ENCODE peak calls at places on chromosome 10, in nine cellular contexts. One of them, this sample, is unnamed.

GRCh38 chr10:60661627-60662026 is 116.7 kb upstream of the CDK1 start:
- DNase-seq in mesendoderm: peak
- DNase-seq in fibroblast of lung: peak
- DNase-seq in HCT116: peak
- DNase-seq in mammary epithelial cell: no peak
- DNase-seq in astrocyte: peak
- DNase-seq in PC-3: peak
- DNase-seq in keratinocyte: no peak
- DNase-seq in H9: no peak
- DNase-seq in this sample: no peak

GRCh38 chr10:96369890-96370574 is 11.2 kb upstream of the OPALIN start:
- DNase-seq in mesendoderm: no peak
- DNase-seq in fibroblast of lung: peak
- DNase-seq in HCT116: no peak
- DNase-seq in mammary epithelial cell: no peak
- DNase-seq in astrocyte: no peak
- DNase-seq in PC-3: peak
- DNase-seq in keratinocyte: no peak
- DNase-seq in H9: no peak
- DNase-seq in this sample: no peak

GRCh38 chr10:86160890-86161585 is 205.6 kb downstream of the GRID1 start:
- DNase-seq in mesendoderm: no peak
- DNase-seq in fibroblast of lung: no peak
- DNase-seq in HCT116: no peak
- DNase-seq in mammary epithelial cell: no peak
- DNase-seq in astrocyte: no peak
- DNase-seq in PC-3: no peak
- DNase-seq in keratinocyte: no peak
- DNase-seq in H9: no peak
- DNase-seq in this sample: no peak

GRCh38 chr10:19713800-19714525 is 102.3 kb upstream of the PLXDC2 start:
- DNase-seq in mesendoderm: peak
- DNase-seq in fibroblast of lung: no peak
- DNase-seq in HCT116: no peak
- DNase-seq in mammary epithelial cell: no peak
- DNase-seq in astrocyte: no peak
- DNase-seq in PC-3: no peak
- DNase-seq in keratinocyte: no peak
- DNase-seq in H9: peak
- DNase-seq in this sample: peak

GRCh38 chr10:49364747-49365146 is 31.1 kb downstream of the DRGX start:
- DNase-seq in mesendoderm: no peak
- DNase-seq in fibroblast of lung: no peak
- DNase-seq in HCT116: no peak
- DNase-seq in mammary epithelial cell: no peak
- DNase-seq in astrocyte: no peak
- DNase-seq in PC-3: no peak
- DNase-seq in keratinocyte: no peak
- DNase-seq in H9: no peak
- DNase-seq in this sample: no peak

GRCh38 chr10:122141821-122142651 is 129.1 kb upstream of the BTBD16 start:
- DNase-seq in mesendoderm: no peak
- DNase-seq in fibroblast of lung: peak
- DNase-seq in HCT116: no peak
- DNase-seq in mammary epithelial cell: peak
- DNase-seq in astrocyte: peak
- DNase-seq in PC-3: peak
- DNase-seq in keratinocyte: peak
- DNase-seq in H9: no peak
- DNase-seq in this sample: no peak

GRCh38 chr10:43623351-43623750 is 17.1 kb downstream of the ZNF485 start:
- DNase-seq in mesendoderm: no peak
- DNase-seq in fibroblast of lung: peak
- DNase-seq in HCT116: no peak
- DNase-seq in mammary epithelial cell: no peak
- DNase-seq in astrocyte: no peak
- DNase-seq in PC-3: no peak
- DNase-seq in keratinocyte: no peak
- DNase-seq in H9: no peak
- DNase-seq in this sample: no peak

GRCh38 chr10:4526426-4526825 is 299.6 kb upstream of the AKR1E2 start:
- DNase-seq in mesendoderm: no peak
- DNase-seq in fibroblast of lung: no peak
- DNase-seq in HCT116: no peak
- DNase-seq in mammary epithelial cell: no peak
- DNase-seq in astrocyte: no peak
- DNase-seq in PC-3: no peak
- DNase-seq in keratinocyte: no peak
- DNase-seq in H9: no peak
- DNase-seq in this sample: no peak

GRCh38 chr10:31929260-31929985 is 792 bp upstream of the ARHGAP12 start:
- DNase-seq in mesendoderm: peak
- DNase-seq in fibroblast of lung: peak
- DNase-seq in HCT116: no peak
- DNase-seq in mammary epithelial cell: peak
- DNase-seq in astrocyte: no peak
- DNase-seq in PC-3: peak
- DNase-seq in keratinocyte: no peak
- DNase-seq in H9: peak
- DNase-seq in this sample: peak

GRCh38 chr10:88216976-88217375 is 353.6 kb downstream of the PTEN start:
- DNase-seq in mesendoderm: peak
- DNase-seq in fibroblast of lung: no peak
- DNase-seq in HCT116: no peak
- DNase-seq in mammary epithelial cell: no peak
- DNase-seq in astrocyte: no peak
- DNase-seq in PC-3: no peak
- DNase-seq in keratinocyte: no peak
- DNase-seq in H9: no peak
- DNase-seq in this sample: no peak

GRCh38 chr10:118210276-118210675 is 131.8 kb downstream of the FAM204A start:
- DNase-seq in mesendoderm: no peak
- DNase-seq in fibroblast of lung: peak
- DNase-seq in HCT116: no peak
- DNase-seq in mammary epithelial cell: peak
- DNase-seq in astrocyte: no peak
- DNase-seq in PC-3: no peak
- DNase-seq in keratinocyte: no peak
- DNase-seq in H9: no peak
- DNase-seq in this sample: no peak

GRCh38 chr10:33381391-33381790 is 46.9 kb upstream of the NRP1 start:
- DNase-seq in mesendoderm: no peak
- DNase-seq in fibroblast of lung: no peak
- DNase-seq in HCT116: no peak
- DNase-seq in mammary epithelial cell: no peak
- DNase-seq in astrocyte: no peak
- DNase-seq in PC-3: no peak
- DNase-seq in keratinocyte: no peak
- DNase-seq in H9: no peak
- DNase-seq in this sample: no peak

GRCh38 chr10:126647116-126647515 is 23.4 kb downstream of the C10orf90 start:
- DNase-seq in mesendoderm: no peak
- DNase-seq in fibroblast of lung: no peak
- DNase-seq in HCT116: no peak
- DNase-seq in mammary epithelial cell: no peak
- DNase-seq in astrocyte: no peak
- DNase-seq in PC-3: no peak
- DNase-seq in keratinocyte: no peak
- DNase-seq in H9: no peak
- DNase-seq in this sample: no peak

GRCh38 chr10:4006848-4007247 is 221.8 kb upstream of the KLF6 start:
- DNase-seq in mesendoderm: no peak
- DNase-seq in fibroblast of lung: peak
- DNase-seq in HCT116: no peak
- DNase-seq in mammary epithelial cell: no peak
- DNase-seq in astrocyte: peak
- DNase-seq in PC-3: no peak
- DNase-seq in keratinocyte: no peak
- DNase-seq in H9: no peak
- DNase-seq in this sample: no peak

GRCh38 chr10:114821915-114822770 is 563 bp downstream of the FHIP2A start:
- DNase-seq in mesendoderm: peak
- DNase-seq in fibroblast of lung: peak
- DNase-seq in HCT116: no peak
- DNase-seq in mammary epithelial cell: peak
- DNase-seq in astrocyte: peak
- DNase-seq in PC-3: peak
- DNase-seq in keratinocyte: no peak
- DNase-seq in H9: peak
- DNase-seq in this sample: peak

GRCh38 chr10:118573512-118573911 is 21.9 kb downstream of the PRLHR start:
- DNase-seq in mesendoderm: no peak
- DNase-seq in fibroblast of lung: no peak
- DNase-seq in HCT116: no peak
- DNase-seq in mammary epithelial cell: no peak
- DNase-seq in astrocyte: no peak
- DNase-seq in PC-3: no peak
- DNase-seq in keratinocyte: no peak
- DNase-seq in H9: no peak
- DNase-seq in this sample: no peak

GRCh38 chr10:14023612-14024348 is 306.9 kb downstream of the FRMD4A start:
- DNase-seq in mesendoderm: peak
- DNase-seq in fibroblast of lung: peak
- DNase-seq in HCT116: no peak
- DNase-seq in mammary epithelial cell: no peak
- DNase-seq in astrocyte: peak
- DNase-seq in PC-3: no peak
- DNase-seq in keratinocyte: no peak
- DNase-seq in H9: no peak
- DNase-seq in this sample: no peak

GRCh38 chr10:124077216-124077615 is 16.2 kb downstream of the CHST15 start:
- DNase-seq in mesendoderm: no peak
- DNase-seq in fibroblast of lung: no peak
- DNase-seq in HCT116: no peak
- DNase-seq in mammary epithelial cell: no peak
- DNase-seq in astrocyte: no peak
- DNase-seq in PC-3: no peak
- DNase-seq in keratinocyte: no peak
- DNase-seq in H9: no peak
- DNase-seq in this sample: no peak
- H3K4me2 ChIP-seq in mesendoderm: no peak
- H3K4me2 ChIP-seq in fibroblast of lung: no peak
- H3K4me2 ChIP-seq in HCT116: no peak
- H3K4me2 ChIP-seq in mammary epithelial cell: no peak
- H3K4me2 ChIP-seq in astrocyte: no peak
- H3K4me2 ChIP-seq in PC-3: no peak
- H3K4me2 ChIP-seq in keratinocyte: no peak
- H3K4me2 ChIP-seq in H9: no peak
- H3K4me2 ChIP-seq in this sample: no peak

DNA sequence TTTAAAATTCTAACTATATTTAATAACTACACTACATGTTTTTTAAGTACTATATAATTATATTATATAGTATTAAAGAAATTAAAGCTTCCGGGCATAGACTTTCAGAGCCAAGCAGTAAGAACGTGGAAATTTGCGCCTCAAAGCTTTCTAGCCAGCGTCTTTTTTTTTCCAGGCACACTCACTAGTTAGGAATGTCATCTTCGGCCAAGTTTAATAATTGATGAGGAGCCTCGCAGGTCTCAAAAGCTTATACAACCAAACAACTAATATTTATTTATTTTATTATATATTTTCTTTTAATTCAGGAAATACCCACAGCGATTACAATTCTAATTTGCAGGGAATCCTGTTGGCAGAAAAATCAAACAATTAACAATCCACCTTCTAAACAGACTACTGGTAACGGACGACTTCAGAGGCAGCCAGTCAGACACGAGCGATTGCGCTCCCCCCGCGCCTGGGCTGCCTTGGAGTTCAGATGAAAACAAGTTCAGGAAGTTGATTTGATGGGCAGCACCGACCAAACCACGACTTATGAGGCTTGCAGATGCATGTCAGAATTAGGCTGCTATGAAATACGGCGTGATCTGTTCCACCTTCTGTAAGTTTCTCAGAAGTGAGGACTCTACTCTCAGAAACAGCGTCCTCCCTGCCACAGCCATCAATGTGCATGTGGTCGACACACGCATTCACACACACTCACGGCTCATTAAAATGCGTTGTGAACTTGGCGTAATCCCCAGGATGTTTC is 431.8 kb upstream of the MGMT start:
- DNase-seq in mesendoderm: no peak
- DNase-seq in fibroblast of lung: no peak
- DNase-seq in HCT116: no peak
- DNase-seq in mammary epithelial cell: no peak
- DNase-seq in astrocyte: no peak
- DNase-seq in PC-3: no peak
- DNase-seq in keratinocyte: no peak
- DNase-seq in H9: no peak
- DNase-seq in this sample: no peak
- H3K9ac ChIP-seq in mesendoderm: no peak
- H3K9ac ChIP-seq in fibroblast of lung: no peak
- H3K9ac ChIP-seq in HCT116: no peak
- H3K9ac ChIP-seq in mammary epithelial cell: no peak
- H3K9ac ChIP-seq in astrocyte: no peak
- H3K9ac ChIP-seq in PC-3: no peak
- H3K9ac ChIP-seq in keratinocyte: no peak
- H3K9ac ChIP-seq in H9: no peak
- H3K9ac ChIP-seq in this sample: no peak

DNA sequence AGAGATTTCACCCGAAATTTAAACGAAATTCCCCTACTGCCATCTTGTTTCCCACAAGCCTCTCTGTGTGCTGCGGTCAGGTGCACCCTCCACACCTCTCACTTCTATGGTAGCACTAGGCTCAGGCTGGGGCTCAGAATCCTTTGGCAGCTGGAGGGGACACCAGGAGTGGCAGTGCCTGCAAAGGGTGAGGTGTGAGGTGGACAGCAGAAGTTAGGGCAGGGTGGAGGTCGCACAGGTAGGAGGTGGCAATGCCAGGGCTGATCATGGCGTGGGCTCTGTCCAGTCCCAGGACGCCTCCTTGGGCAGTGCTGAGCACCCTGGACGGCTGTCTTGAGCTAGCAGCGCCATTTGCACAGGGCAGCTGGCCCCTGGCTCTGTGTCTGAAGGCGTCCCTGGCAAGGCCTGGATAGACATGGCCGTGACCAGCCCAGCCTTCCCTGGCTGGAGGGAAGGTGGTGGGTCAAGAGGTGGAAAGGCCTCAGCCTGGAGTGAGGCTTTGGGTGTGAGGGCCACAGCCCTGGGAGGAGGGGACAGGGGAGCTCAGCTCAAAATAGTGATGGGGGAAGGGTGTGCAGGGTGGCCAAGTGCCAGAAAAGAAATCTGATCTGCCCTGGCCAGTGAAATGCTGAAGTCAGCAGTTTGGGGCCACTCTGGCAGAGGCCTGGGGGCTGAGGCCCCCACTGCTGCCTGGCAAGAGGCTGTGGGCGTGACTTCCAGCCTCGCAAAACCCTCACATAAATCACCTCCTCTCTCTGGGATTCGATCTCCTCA is 40.0 kb downstream of the ZCCHC24 start:
- DNase-seq in mesendoderm: no peak
- DNase-seq in fibroblast of lung: no peak
- DNase-seq in HCT116: no peak
- DNase-seq in mammary epithelial cell: no peak
- DNase-seq in astrocyte: no peak
- DNase-seq in PC-3: no peak
- DNase-seq in keratinocyte: no peak
- DNase-seq in H9: no peak
- DNase-seq in this sample: no peak
- H3K4me2 ChIP-seq in mesendoderm: no peak
- H3K4me2 ChIP-seq in fibroblast of lung: no peak
- H3K4me2 ChIP-seq in HCT116: no peak
- H3K4me2 ChIP-seq in mammary epithelial cell: no peak
- H3K4me2 ChIP-seq in astrocyte: no peak
- H3K4me2 ChIP-seq in PC-3: no peak
- H3K4me2 ChIP-seq in keratinocyte: no peak
- H3K4me2 ChIP-seq in H9: no peak
- H3K4me2 ChIP-seq in this sample: peak

GRCh38 chr10:634256-634655 is 55.2 kb downstream of the DIP2C start:
- DNase-seq in mesendoderm: no peak
- DNase-seq in fibroblast of lung: peak
- DNase-seq in HCT116: no peak
- DNase-seq in mammary epithelial cell: no peak
- DNase-seq in astrocyte: peak
- DNase-seq in PC-3: no peak
- DNase-seq in keratinocyte: no peak
- DNase-seq in H9: no peak
- DNase-seq in this sample: no peak
- H3K9ac ChIP-seq in mesendoderm: no peak
- H3K9ac ChIP-seq in fibroblast of lung: no peak
- H3K9ac ChIP-seq in HCT116: no peak
- H3K9ac ChIP-seq in mammary epithelial cell: no peak
- H3K9ac ChIP-seq in astrocyte: peak
- H3K9ac ChIP-seq in PC-3: no peak
- H3K9ac ChIP-seq in keratinocyte: no peak
- H3K9ac ChIP-seq in H9: no peak
- H3K9ac ChIP-seq in this sample: no peak